ENCODE peak calls at places on chromosome 13, in ten cellular contexts. C is coronary artery; T is A549; U is NB4; D is CD8-positive, alpha-beta T cell; E is mucosa of descending colon; Y is HFFc6; K is progenitor cell of endocrine pancreas; I is upper lobe of right lung; O is dorsolateral prefrontal cortex. A is an unnamed sample.

GRCh38 chr13:82245860-82246259 is 1636.4 kb downstream of the SLITRK1 start:
- DNase-seq in U (no peak), K (no peak), Y (no peak), E (no peak), O (no peak), D (no peak), C (no peak), T (no peak), I (no peak), A (no peak)

GRCh38 chr13:94157705-94158218 is 321.7 kb downstream of the DCT start:
- DNase-seq in I (no peak), C (no peak), E (no peak), D (no peak), T (no peak), Y (no peak), K (no peak), O (no peak), U (no peak), A (no peak)

GRCh38 chr13:108352599-108352998 is 83.1 kb downstream of the TNFSF13B start:
- DNase-seq in D (no peak), O (no peak), Y (no peak), E (no peak), T (no peak), U (peak), C (no peak), I (no peak), K (no peak), A (no peak)

GRCh38 chr13:33230178-33230881 is 55.2 kb downstream of the STARD13 start:
- DNase-seq in E (no peak), T (no peak), O (no peak), U (no peak), Y (peak), K (no peak), C (no peak), D (no peak), I (no peak), A (no peak)

GRCh38 chr13:49995535-49996165 is 1.2 kb upstream of the TRIM13 start:
- DNase-seq in Y (no peak), C (no peak), T (no peak), I (no peak), U (peak), K (no peak), O (no peak), D (no peak), E (no peak), A (peak)

GRCh38 chr13:94400874-94401273 is 78.6 kb downstream of the DCT start:
- DNase-seq in T (no peak), D (no peak), Y (no peak), U (no peak), C (no peak), E (no peak), O (no peak), I (no peak), K (no peak), A (no peak)

GRCh38 chr13:59531571-59532091 is 632.1 kb downstream of the DIAPH3 start:
- DNase-seq in C (no peak), I (peak), O (peak), D (no peak), E (no peak), T (no peak), K (no peak), U (peak), Y (peak), A (no peak)

GRCh38 chr13:49530452-49530851 is 34.7 kb downstream of the PHF11 start:
- DNase-seq in I (no peak), K (no peak), Y (no peak), T (no peak), D (no peak), U (no peak), O (no peak), E (no peak), C (no peak), A (no peak)

GRCh38 chr13:109859216-109859835 is 72.9 kb upstream of the IRS2 start:
- DNase-seq in U (no peak), K (no peak), O (no peak), C (no peak), I (no peak), Y (no peak), E (no peak), T (no peak), D (no peak), A (no peak)

GRCh38 chr13:111518161-111518791 is 197.8 kb downstream of the TEX29 start:
- DNase-seq in O (no peak), D (no peak), E (peak), U (no peak), T (no peak), K (no peak), C (no peak), Y (no peak), I (no peak), A (no peak)

GRCh38 chr13:76799696-76800095 is 86.5 kb downstream of the KCTD12 start:
- DNase-seq in I (no peak), T (no peak), E (no peak), U (peak), O (no peak), K (no peak), C (no peak), D (no peak), Y (no peak), A (no peak)

GRCh38 chr13:57634829-57635165 is 3.3 kb downstream of the PCDH17 start:
- DNase-seq in C (peak), K (no peak), O (no peak), Y (no peak), I (peak), E (no peak), T (no peak), D (no peak), U (no peak), A (no peak)

GRCh38 chr13:26382843-26383242 is 128.9 kb downstream of the CDK8 start:
- DNase-seq in E (no peak), O (no peak), Y (no peak), U (no peak), T (no peak), K (no peak), I (no peak), C (no peak), D (no peak), A (no peak)

GRCh38 chr13:109465151-109465550 is 321.2 kb downstream of the IRS2 start:
- DNase-seq in O (no peak), E (no peak), Y (no peak), T (no peak), I (no peak), K (no peak), D (no peak), U (peak), C (no peak), A (no peak)

GRCh38 chr13:51921790-51922740 is 60.3 kb downstream of the CCDC70 start:
- DNase-seq in K (no peak), T (no peak), I (no peak), Y (no peak), U (no peak), E (no peak), O (no peak), D (no peak), C (peak), A (no peak)

GRCh38 chr13:51922771-51923480 is 61.2 kb downstream of the CCDC70 start:
- DNase-seq in K (no peak), U (no peak), Y (no peak), D (no peak), E (no peak), T (no peak), O (no peak), I (no peak), C (peak), A (no peak)

GRCh38 chr13:51924756-51925544 is 63.2 kb downstream of the CCDC70 start:
- DNase-seq in O (no peak), K (no peak), T (no peak), U (no peak), D (no peak), E (no peak), I (no peak), C (peak), Y (no peak), A (no peak)

GRCh38 chr13:51925865-51926527 is 64.2 kb downstream of the CCDC70 start:
- DNase-seq in E (no peak), I (no peak), U (no peak), Y (no peak), T (no peak), O (no peak), D (no peak), K (no peak), C (no peak), A (no peak)

DNA sequence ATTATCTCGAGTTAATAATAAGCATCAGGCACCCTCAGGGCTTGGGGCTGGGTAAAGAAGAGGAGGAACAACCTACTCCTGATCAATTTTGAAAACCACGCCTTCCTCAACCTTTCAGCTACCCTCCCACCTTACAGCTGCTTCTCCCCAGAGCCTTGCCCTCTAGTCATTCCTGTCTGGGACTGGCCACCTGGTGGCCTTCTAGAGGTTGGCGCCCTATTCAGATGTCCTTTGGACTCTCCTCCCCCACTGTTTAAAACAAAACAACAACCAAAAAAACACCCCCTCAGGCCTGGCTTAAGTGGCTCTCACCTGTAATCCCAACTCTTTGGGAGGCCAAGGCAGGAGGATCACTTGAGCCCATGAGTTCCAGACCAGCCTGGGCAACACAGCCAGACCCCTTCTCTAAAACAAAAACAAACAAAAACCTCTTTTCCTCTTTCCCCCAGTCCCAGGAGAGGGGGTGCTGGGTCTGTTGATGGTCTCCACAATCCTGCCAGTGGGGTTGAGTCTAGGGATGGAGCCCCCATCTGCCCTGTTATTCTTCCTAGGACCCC is 62.3 kb downstream of the CCDC70 start:
- DNase-seq in D (no peak), T (peak), Y (no peak), I (no peak), O (no peak), U (peak), C (peak), E (no peak), K (no peak), A (no peak)
- TF ChIP-seq CTCF in D (no peak), T (no peak), Y (peak), I (no peak), O (no peak), U (peak), C (no peak), E (no peak), K (peak), A (no peak)

GRCh38 chr13:35210234-35210633 is 266.3 kb downstream of the MAB21L1 start:
- DNase-seq in E (no peak), Y (no peak), K (no peak), T (no peak), I (no peak), C (no peak), O (no peak), U (no peak), D (no peak), A (no peak)
- TF ChIP-seq CTCF in E (no peak), Y (peak), K (no peak), T (peak), I (no peak), C (no peak), O (peak), U (no peak), D (no peak), A (no peak)

DNA sequence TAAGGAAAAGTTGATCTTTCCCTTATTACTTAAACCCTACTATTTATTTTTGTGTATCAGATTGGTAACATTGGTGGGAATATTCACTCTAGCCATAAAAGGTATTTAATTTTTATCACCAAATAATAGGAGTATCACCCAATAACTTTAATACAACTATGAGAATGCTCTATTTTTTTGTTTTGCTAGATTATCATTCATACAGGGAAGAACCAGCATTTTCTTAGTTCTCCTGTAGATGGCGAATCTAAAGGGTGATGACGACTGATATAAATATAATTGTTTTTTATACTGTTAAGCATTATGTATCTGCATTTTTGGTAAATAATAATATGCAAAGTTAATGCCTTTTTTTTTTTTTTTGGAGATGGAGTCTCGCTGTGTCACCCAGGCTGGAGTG is 7.9 kb upstream of the FRY start:
- DNase-seq in U (peak), O (no peak), D (no peak), E (no peak), C (no peak), Y (no peak), K (no peak), I (no peak), T (no peak), A (no peak)
- TF ChIP-seq CTCF in U (peak), O (no peak), D (no peak), E (no peak), C (no peak), Y (peak), K (no peak), I (peak), T (no peak), A (peak)

GRCh38 chr13:84360843-84361242 is 478.6 kb upstream of the SLITRK1 start:
- DNase-seq in Y (no peak), D (no peak), K (no peak), T (no peak), I (no peak), E (no peak), U (no peak), C (no peak), O (no peak), A (no peak)
- TF ChIP-seq CTCF in Y (no peak), D (no peak), K (no peak), T (no peak), I (no peak), E (no peak), U (no peak), C (no peak), O (no peak), A (no peak)

GRCh38 chr13:19154843-19155242 is 26.8 kb downstream of the TUBA3C start:
- DNase-seq in U (no peak), K (no peak), O (no peak), I (peak), E (no peak), D (no peak), C (no peak), Y (no peak), T (no peak), A (no peak)

GRCh38 chr13:19155321-19155861 is 26.2 kb downstream of the TUBA3C start:
- DNase-seq in K (no peak), Y (no peak), O (no peak), T (no peak), U (peak), C (peak), E (no peak), D (no peak), I (peak), A (no peak)

GRCh38 chr13:19152403-19152802 is 29.2 kb downstream of the TUBA3C start:
- DNase-seq in U (no peak), O (no peak), C (no peak), E (no peak), T (no peak), K (no peak), I (no peak), D (no peak), Y (no peak), A (no peak)

GRCh38 chr13:19151581-19152263 is 29.9 kb downstream of the TUBA3C start:
- DNase-seq in I (no peak), U (no peak), T (no peak), C (no peak), E (no peak), D (no peak), Y (no peak), K (no peak), O (no peak), A (no peak)

GRCh38 chr13:19153782-19154450 is 27.7 kb downstream of the TUBA3C start:
- DNase-seq in U (peak), I (peak), K (no peak), E (no peak), Y (no peak), D (no peak), O (no peak), C (no peak), T (no peak), A (no peak)
- TF ChIP-seq CTCF in U (peak), I (peak), K (no peak), E (no peak), Y (peak), D (no peak), O (no peak), C (no peak), T (no peak), A (no peak)

GRCh38 chr13:112713517-112714253 is 23.8 kb downstream of the ATP11A start:
- DNase-seq in I (peak), U (no peak), Y (no peak), K (no peak), O (no peak), C (no peak), E (no peak), D (no peak), T (no peak), A (no peak)

GRCh38 chr13:112715715-112716460 is 26.1 kb downstream of the ATP11A start:
- DNase-seq in I (no peak), Y (no peak), D (no peak), K (no peak), E (no peak), C (no peak), O (no peak), T (no peak), U (no peak), A (no peak)

GRCh38 chr13:112714366-112714765 is 24.5 kb downstream of the ATP11A start:
- DNase-seq in U (no peak), K (no peak), C (no peak), D (no peak), O (no peak), I (peak), Y (no peak), E (no peak), T (no peak), A (no peak)

GRCh38 chr13:112716461-112716820 is 26.6 kb downstream of the ATP11A start:
- DNase-seq in C (no peak), O (no peak), Y (no peak), K (no peak), D (no peak), T (no peak), I (no peak), U (no peak), E (no peak), A (no peak)

DNA sequence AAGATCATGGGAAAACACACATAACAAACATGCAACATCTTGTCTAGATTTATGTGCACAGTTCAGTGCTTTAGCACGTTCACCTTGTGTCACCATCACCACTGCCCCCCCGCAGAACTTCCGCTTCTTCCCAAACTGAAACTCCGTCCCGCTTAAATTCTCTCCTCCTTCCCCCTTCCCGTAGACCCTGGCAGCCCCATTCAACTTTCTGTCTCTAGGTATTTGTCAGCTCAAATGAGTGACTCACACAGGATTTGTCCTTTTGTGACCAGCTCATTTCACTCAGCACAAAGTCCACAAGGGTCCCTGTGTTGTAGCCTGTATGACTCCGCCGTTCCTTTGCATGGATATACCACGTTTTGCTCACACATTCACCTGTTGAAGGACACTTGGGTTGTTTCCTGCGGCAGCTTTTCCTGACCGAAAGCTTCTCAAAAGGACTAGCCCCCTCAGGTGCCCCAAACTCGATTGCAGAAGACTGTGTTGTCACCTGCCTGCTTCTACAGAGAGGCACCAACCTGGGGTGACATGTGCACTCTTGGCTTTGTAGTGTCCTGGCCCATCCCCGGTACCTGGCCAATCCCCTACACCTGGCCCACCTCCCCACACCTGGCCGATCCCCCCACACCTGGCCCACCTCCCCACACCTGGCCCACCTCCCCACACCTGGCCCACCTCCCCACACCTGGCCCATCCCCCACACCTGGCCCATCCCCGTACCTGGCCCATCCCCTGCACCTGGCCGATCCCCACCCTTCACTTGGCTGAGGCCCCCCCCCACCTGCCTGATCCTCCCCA is 25.1 kb downstream of the ATP11A start:
- DNase-seq in O (no peak), C (no peak), I (peak), D (no peak), T (no peak), U (peak), K (no peak), Y (peak), E (no peak), A (no peak)
- TF ChIP-seq CTCF in O (no peak), C (no peak), I (no peak), D (no peak), T (no peak), U (no peak), K (no peak), Y (no peak), E (no peak), A (no peak)

DNA sequence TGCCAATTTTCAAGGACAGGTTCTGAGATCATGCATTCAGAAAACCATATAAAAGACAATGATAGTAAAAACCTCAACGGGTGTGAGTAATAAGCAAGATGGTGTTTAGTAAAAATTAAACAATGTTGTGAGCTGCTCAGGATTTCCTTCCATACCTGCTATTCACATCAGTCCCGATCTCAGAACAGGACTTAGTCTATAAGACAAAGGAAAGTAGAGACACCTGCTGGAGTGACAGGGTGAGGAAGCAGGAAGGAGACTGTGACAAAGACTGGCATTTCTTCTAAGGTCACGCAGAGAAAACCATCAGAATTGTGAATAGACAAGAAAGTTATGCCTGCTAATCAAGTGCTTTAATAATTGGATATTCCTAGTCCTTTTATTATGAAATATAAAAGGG is 648.0 kb downstream of the DACH1 start:
- DNase-seq in I (no peak), T (no peak), D (no peak), K (no peak), O (no peak), E (no peak), Y (no peak), C (no peak), U (peak), A (no peak)
- TF ChIP-seq CTCF in I (peak), T (no peak), D (no peak), K (peak), O (no peak), E (no peak), Y (no peak), C (no peak), U (no peak), A (no peak)

DNA sequence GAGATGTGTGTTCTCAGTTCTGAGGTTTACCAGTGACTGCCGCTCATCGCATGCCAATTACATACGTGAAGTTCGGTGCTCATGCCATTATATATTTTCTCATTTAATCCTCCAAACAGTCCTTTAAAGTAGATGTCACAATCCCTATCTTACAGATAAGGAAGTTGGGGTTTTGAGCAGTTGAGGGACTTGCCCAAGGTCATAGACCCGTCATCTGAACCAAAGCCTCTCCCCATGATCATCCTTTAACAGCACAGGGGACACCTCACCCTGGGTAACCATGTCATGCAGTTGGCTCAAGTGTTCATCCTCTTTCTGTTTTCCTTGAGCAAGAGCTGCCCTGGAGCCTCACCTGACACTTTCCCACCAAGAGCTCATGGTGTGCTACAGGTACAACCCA is 69.1 kb downstream of the HSPH1 start:
- DNase-seq in O (no peak), Y (no peak), U (peak), K (no peak), C (no peak), T (no peak), D (no peak), E (no peak), I (no peak), A (no peak)
- TF ChIP-seq CTCF in O (no peak), Y (no peak), U (no peak), K (no peak), C (no peak), T (no peak), D (no peak), E (no peak), I (no peak), A (no peak)

A was measured in CD14-positive monocyte.